ENCODE peak calls at places on chromosomes 12 and 14, in four cellular contexts. E is breast epithelium; Z is neural progenitor cell; S is CD8-positive, alpha-beta memory T cell. G is an unnamed sample.

GRCh38 chr12:34389378-34390170 is 367.3 kb downstream of the ALG10 start:
- DNase-seq in E (no peak), Z (no peak), S (no peak), G (peak; percentile 10)

GRCh38 chr12:104413330-104413729 is 43.4 kb upstream of the CHST11 start:
- DNase-seq in E (no peak), Z (no peak), S (no peak), G (no peak)

GRCh38 chr12:54415223-54415929 is 3.7 kb downstream of the ITGA5 start:
- DNase-seq in E (no peak), Z (no peak), S (peak; percentile 41), G (no peak)

GRCh38 chr12:116087962-116088361 is 189.5 kb downstream of the MED13L start:
- DNase-seq in E (no peak), Z (no peak), S (no peak), G (no peak)

GRCh38 chr14:43692706-43693105 is 814.4 kb downstream of the FSCB start:
- DNase-seq in E (no peak), Z (no peak), S (no peak), G (no peak)

GRCh38 chr12:87140257-87140656 is 884.1 kb upstream of the MGAT4C start:
- DNase-seq in E (no peak), Z (no peak), S (no peak), G (no peak)

GRCh38 chr12:96814200-96814599 is 92.9 kb upstream of the NEDD1 start:
- DNase-seq in E (no peak), Z (no peak), S (no peak), G (no peak)

GRCh38 chr14:101552786-101553231 is 8.5 kb upstream of the DIO3 start:
- DNase-seq in E (no peak), Z (no peak), S (no peak), G (no peak)

GRCh38 chr14:95901014-95901413 is 24.4 kb downstream of the TUNAR start:
- DNase-seq in E (no peak), Z (no peak), S (no peak), G (no peak)

GRCh38 chr12:18400186-18400585 is 138.9 kb downstream of the PIK3C2G start:
- DNase-seq in E (no peak), Z (no peak), S (no peak), G (no peak)

GRCh38 chr12:105257321-105257728 is 21.4 kb upstream of the APPL2 start:
- DNase-seq in E (no peak), Z (no peak), S (no peak), G (no peak)

GRCh38 chr14:33765251-33765650 is 185.6 kb downstream of the EGLN3 start:
- DNase-seq in E (no peak), Z (peak; percentile 91), S (no peak), G (peak; percentile 18)

GRCh38 chr12:3119745-3120660 is 42.8 kb downstream of the TSPAN9 start:
- DNase-seq in E (peak; percentile 78), Z (no peak), S (no peak), G (peak; percentile 85)

GRCh38 chr14:103332143-103332919 is 1.7 kb upstream of the EIF5 start:
- DNase-seq in E (no peak), Z (peak; percentile 20), S (no peak), G (no peak)

DNA sequence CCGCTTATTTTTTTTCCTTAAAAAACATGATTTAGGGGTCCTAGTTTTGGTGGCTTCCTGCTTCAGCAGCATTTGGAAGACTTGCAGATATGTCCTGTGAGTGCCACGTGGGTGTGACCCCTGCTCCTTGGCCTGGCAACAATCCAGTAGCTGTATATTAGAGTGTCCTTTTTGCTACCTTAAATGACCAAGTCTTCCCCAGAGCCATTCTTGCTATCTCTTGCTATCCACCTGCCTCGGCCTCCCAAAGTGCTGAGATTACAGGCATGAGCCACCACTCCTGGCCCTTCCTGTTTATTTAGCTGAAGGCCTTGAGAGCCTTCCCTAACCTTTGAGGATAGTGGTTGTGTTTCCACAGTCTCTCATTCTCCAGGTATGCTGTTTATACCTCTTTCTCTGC is 17.0 kb downstream of the TPCN1 start:
- DNase-seq in E (no peak), Z (no peak), S (no peak), G (peak; percentile 51)
- H3K4me1 ChIP-seq in E (peaks cover 27% of the 10 kb centered on the region), Z (peaks cover 2% of the 10 kb centered on the region), S (peaks cover 14% of the 10 kb centered on the region), G (peaks cover 32% of the 10 kb centered on the region)

GRCh38 chr12:91273542-91273941 is 90.9 kb upstream of the DCN start:
- DNase-seq in E (no peak), Z (no peak), S (no peak), G (no peak)

GRCh38 chr12:91272456-91273063 is 89.9 kb upstream of the DCN start:
- DNase-seq in E (no peak), Z (peak; percentile 58), S (no peak), G (peak; percentile 68)

GRCh38 chr12:91276529-91276928 is 93.9 kb upstream of the DCN start:
- DNase-seq in E (no peak), Z (no peak), S (no peak), G (no peak)

DNA sequence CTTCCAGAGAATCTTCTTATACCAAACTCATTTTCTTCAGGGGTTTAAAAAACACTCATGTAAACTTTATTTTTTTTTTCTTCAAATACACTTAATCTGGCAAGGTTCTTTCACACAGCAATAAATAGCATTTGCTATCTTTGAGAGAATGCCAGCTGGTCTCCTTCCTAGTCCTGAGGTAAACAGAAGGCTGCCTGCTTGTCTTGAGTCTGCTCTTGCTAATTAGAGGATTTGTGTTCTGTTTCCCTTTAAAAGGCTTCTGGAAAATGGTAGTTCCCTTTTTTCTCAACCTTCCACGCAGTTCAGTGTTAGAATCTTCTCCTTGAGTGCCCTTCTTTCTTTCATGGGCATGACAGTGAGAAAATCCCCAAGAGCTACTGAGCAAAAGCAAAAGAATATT is 92.3 kb upstream of the DCN start:
- DNase-seq in E (no peak), Z (peak; percentile 46), S (no peak), G (no peak)
- H3K27ac ChIP-seq in E (peak overlapping the region; percentile 50), Z (peak overlapping the region; percentile 59), S (no peak overlapping the region), G (peak overlapping the region; percentile 10)

GRCh38 chr12:132545183-132545953 is 55.4 kb downstream of the FBRSL1 start:
- DNase-seq in E (no peak), Z (no peak), S (no peak), G (no peak)

GRCh38 chr12:132541996-132542395 is 52.0 kb downstream of the FBRSL1 start:
- DNase-seq in E (no peak), Z (no peak), S (no peak), G (no peak)

GRCh38 chr12:132544498-132544897 is 54.5 kb downstream of the FBRSL1 start:
- DNase-seq in E (no peak), Z (no peak), S (no peak), G (no peak)

GRCh38 chr12:132544173-132544468 is 54.2 kb downstream of the FBRSL1 start:
- DNase-seq in E (no peak), Z (peak; percentile 30), S (no peak), G (no peak)

DNA sequence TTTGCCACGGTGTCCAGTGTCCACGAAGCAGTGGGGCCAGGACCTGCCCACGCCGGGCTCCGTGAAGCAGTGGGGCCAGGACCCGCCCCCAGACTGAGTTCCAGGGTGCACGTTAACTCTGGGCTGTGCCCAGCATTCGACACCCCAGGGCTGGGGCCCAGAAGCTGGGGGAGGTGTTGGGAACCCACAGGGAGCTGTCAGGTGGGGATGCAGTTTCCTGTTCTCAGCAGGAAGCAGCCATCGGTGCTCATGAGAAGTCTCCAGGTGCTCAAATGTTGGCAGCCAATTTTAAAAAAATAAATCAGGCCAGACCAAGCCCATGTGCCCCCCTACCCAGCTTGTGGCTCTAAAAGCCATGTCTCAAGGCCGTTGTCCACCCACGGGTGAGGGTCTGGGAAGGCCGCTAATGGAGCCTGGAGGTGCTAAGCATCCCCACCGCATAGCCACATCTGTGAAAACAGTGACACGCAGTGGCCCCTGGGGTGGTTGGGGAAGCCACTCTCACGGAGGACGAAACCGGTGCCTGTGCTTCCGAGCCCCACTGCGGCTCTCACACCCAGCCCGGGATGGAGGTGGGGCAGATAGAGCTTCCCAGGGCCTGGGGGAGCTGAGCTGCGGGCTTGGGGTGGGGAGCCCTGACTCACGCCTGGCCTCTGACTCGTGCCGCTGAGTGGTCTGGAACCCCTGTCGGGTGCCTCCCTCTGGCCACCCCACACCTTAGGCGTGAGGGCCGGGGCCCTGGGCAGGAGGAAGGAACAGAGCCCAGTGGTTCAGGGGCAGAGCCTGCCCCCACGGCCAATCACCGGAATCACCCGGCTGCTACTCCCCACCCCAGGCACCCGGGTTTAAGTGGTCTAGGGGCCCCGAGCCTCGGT is 53.6 kb downstream of the FBRSL1 start:
- DNase-seq in E (no peak), Z (no peak), S (no peak), G (no peak)
- H3K4me3 ChIP-seq in E (no peak overlapping the region), Z (no peak overlapping the region), S (no peak overlapping the region), G (no peak overlapping the region)

GRCh38 chr12:108819920-108820699 is 37.3 kb downstream of the SSH1 start:
- DNase-seq in E (no peak), Z (no peak), S (no peak), G (no peak)

GRCh38 chr12:108822458-108823205 is 34.8 kb downstream of the SSH1 start:
- DNase-seq in E (no peak), Z (no peak), S (no peak), G (peak; percentile 10)

GRCh38 chr12:108817909-108818308 is 39.5 kb downstream of the SSH1 start:
- DNase-seq in E (no peak), Z (no peak), S (no peak), G (no peak)

GRCh38 chr12:108821407-108822397 is 35.7 kb downstream of the SSH1 start:
- DNase-seq in E (no peak), Z (no peak), S (no peak), G (no peak)

DNA sequence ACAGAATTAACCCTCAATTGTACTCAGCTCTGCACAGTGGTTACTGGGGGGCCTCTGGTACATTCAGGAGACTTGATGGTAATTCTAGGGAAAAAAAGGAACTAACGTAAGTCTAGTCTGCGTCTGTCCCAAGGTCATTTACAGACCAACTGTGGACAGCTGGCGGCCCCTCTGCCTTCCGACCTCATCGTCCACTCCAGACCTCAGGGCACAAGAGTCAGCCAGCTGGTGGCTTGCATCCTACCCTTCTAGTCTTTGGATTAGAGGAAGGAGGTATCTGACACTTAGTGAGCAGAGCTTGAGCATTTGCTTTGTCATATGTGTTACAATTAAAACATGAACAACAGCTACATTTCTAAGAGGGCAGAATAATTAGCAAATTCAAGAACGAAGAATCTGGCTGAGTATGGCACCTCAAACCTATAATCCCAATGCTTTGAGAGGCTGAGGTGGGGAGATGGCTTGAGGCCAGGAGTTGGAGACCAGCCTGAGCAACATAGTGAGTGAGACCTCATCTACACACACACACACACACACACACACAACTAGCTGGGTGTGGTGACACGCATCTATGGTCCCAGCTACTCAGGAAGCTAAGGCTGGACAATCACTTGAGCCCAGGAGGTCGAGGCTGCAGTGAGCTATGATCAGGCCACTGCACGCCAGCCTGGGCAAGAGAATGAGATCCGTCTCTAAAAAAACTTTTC is 36.5 kb downstream of the SSH1 start:
- DNase-seq in E (no peak), Z (no peak), S (no peak), G (no peak)
- H3K4me1 ChIP-seq in E (no peaks in the 10 kb centered on the region), Z (peaks cover 6% of the 10 kb centered on the region), S (no peaks in the 10 kb centered on the region), G (peaks cover 27% of the 10 kb centered on the region)

DNA sequence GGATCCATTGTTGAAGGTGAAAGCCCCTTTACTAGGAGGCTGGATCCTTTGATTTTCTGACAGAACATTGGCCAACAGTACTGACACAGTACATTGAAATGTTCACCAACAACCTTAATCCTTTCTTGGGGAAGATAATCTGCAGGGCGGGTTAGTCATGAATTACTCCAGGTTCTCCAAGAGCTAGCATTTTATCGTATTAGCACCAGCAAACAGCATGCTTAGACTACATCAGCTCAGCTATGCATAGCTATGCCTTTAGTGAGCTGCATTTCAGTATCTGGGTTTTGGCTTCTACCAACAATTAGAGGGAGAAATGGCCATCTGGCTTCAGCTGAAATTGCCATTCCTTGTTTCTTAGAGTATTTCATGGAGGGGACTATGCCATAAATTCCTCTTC is 33.8 kb downstream of the SAMD4A start:
- DNase-seq in E (no peak), Z (no peak), S (no peak), G (no peak)
- H3K27ac ChIP-seq in E (no peak overlapping the region), Z (no peak overlapping the region), S (no peak overlapping the region), G (no peak overlapping the region)